ENCODE peak calls at places on chromosomes 13 and 19, in seven cellular contexts. B, N, T, E, R, Y and K are unnamed samples.

GRCh38 chr19:12757544-12758274 is 6.1 kb downstream of the BEST2 start:
- DNase-seq in B (peak), Y (peak), N (peak), R (peak), T (peak), E (peak), K (peak)

GRCh38 chr13:35163674-35164073 is 221.6 kb downstream of the NBEA start:
- DNase-seq in R (no peak), T (no peak), E (no peak), B (no peak), Y (no peak), N (no peak), K (no peak)

GRCh38 chr19:17706750-17707181 is 12.5 kb upstream of the MAP1S start:
- DNase-seq in E (peak), T (peak), Y (peak), B (no peak), R (peak), N (no peak), K (peak)

GRCh38 chr13:45821861-45822260 is 29.7 kb downstream of the SIAH3 start:
- DNase-seq in N (no peak), Y (no peak), B (no peak), E (no peak), T (no peak), R (no peak), K (no peak)

GRCh38 chr19:3509566-3509989 is 3.5 kb downstream of the FZR1 start:
- DNase-seq in T (peak), Y (no peak), R (peak), B (peak), E (peak), N (no peak), K (peak)

GRCh38 chr13:30078059-30078458 is 227.6 kb upstream of the UBL3 start:
- DNase-seq in B (no peak), T (no peak), R (no peak), E (no peak), N (no peak), Y (no peak), K (no peak)

GRCh38 chr19:28585796-28586195 is 627.2 kb downstream of the UQCRFS1 start:
- DNase-seq in T (no peak), B (no peak), E (no peak), R (no peak), Y (no peak), N (no peak), K (no peak)

GRCh38 chr13:86862137-86862536 is 809.0 kb upstream of the SLITRK5 start:
- DNase-seq in Y (peak), T (no peak), E (no peak), B (no peak), R (no peak), N (no peak), K (no peak)

GRCh38 chr19:44635581-44636438 is 7.9 kb upstream of the PVR start:
- DNase-seq in N (no peak), E (peak), Y (no peak), B (no peak), R (peak), T (no peak), K (peak)

GRCh38 chr13:75739244-75739868 is 103.2 kb downstream of the LMO7 start:
- DNase-seq in Y (no peak), T (peak), R (peak), N (no peak), E (no peak), B (no peak), K (peak)

GRCh38 chr19:18756896-18757295 is 34.2 kb downstream of the COMP start:
- DNase-seq in R (no peak), B (no peak), N (no peak), T (no peak), E (no peak), Y (no peak), K (peak)

GRCh38 chr19:45076029-45076850 is at the start of gene ZNF296:
- DNase-seq in B (peak), N (peak), Y (peak), T (no peak), E (no peak), R (peak), K (peak)

GRCh38 chr13:93304868-93305613 is 78.4 kb downstream of the GPC6 start:
- DNase-seq in Y (no peak), B (no peak), R (no peak), N (no peak), T (no peak), E (no peak), K (no peak)

GRCh38 chr13:76168661-76169060 is 532.5 kb downstream of the LMO7 start:
- DNase-seq in B (no peak), N (no peak), E (no peak), Y (no peak), R (no peak), T (peak), K (no peak)

GRCh38 chr19:45186509-45187334 is 8.1 kb downstream of the BLOC1S3 start:
- DNase-seq in R (no peak), T (peak), E (peak), N (no peak), B (no peak), Y (no peak), K (no peak)

GRCh38 chr13:88063741-88064140 is 392.6 kb downstream of the SLITRK5 start:
- DNase-seq in R (peak), B (no peak), N (no peak), E (no peak), T (no peak), Y (no peak), K (peak)

GRCh38 chr19:50449236-50449899 is 16.7 kb downstream of the MYBPC2 start:
- DNase-seq in N (no peak), R (no peak), T (peak), E (no peak), B (no peak), Y (no peak), K (no peak)

GRCh38 chr13:59488436-59488835 is 675.3 kb downstream of the DIAPH3 start:
- DNase-seq in R (no peak), E (no peak), Y (no peak), T (no peak), B (no peak), N (no peak), K (no peak)

GRCh38 chr19:36331353-36332228 is 47.4 kb downstream of the ZFP14 start:
- DNase-seq in Y (peak), T (peak), R (peak), N (peak), E (peak), B (peak), K (peak)

GRCh38 chr19:44747739-44748425 is 626 bp upstream of the BCL3 start:
- DNase-seq in E (peak), N (peak), B (no peak), T (peak), Y (peak), R (peak), K (peak)

GRCh38 chr13:39266426-39266825 is 228.2 kb downstream of the NHLRC3 start:
- DNase-seq in B (no peak), N (no peak), Y (no peak), R (peak), T (peak), E (no peak), K (peak)

GRCh38 chr13:67402546-67402945 is 172.4 kb upstream of the PCDH9 start:
- DNase-seq in E (no peak), R (peak), T (no peak), B (no peak), Y (no peak), N (no peak), K (no peak)

GRCh38 chr19:16066611-16067104 is 9.6 kb upstream of the TPM4 start:
- DNase-seq in Y (peak), B (peak), R (peak), T (peak), E (peak), N (no peak), K (peak)

GRCh38 chr13:49214917-49215376 is 5.2 kb upstream of the MLNR start:
- DNase-seq in N (peak), R (peak), E (no peak), T (no peak), B (peak), Y (peak), K (peak)